ENCODE peak calls at places on chromosomes 1 and 21, in four cellular contexts. Y is K562, T is H1, H is HepG2. W is an unnamed sample.
A peak's percentile ranks its signal among the peaks of the same experiment; 100 is the strongest.

GRCh38 chr21:46295996-46296752 is 10.0 kb downstream of the YBEY start:
- DNase-seq in T (peak; percentile 51), H (peak; percentile 91), Y (peak; percentile 68), W (no peak)

GRCh38 chr1:27618341-27619067 is 14.6 kb upstream of the AHDC1 start:
- DNase-seq in H (no peak), T (no peak), Y (no peak), W (no peak)

GRCh38 chr1:219847215-219847855 is 81.0 kb downstream of the SLC30A10 start:
- DNase-seq in H (peak; percentile 43), Y (peak; percentile 5), T (no peak), W (no peak)

GRCh38 chr1:26405281-26405915 is 5.2 kb upstream of the LIN28A start:
- DNase-seq in T (no peak), H (no peak), Y (no peak), W (no peak)

GRCh38 chr1:39509360-39510009 is 18.0 kb downstream of the BMP8A start:
- DNase-seq in Y (no peak), T (no peak), H (no peak), W (no peak)

GRCh38 chr1:101207891-101208290 is 28.9 kb upstream of the S1PR1 start:
- DNase-seq in H (no peak), T (no peak), Y (no peak), W (no peak)

GRCh38 chr1:51044834-51045233 is 57.2 kb upstream of the C1orf185 start:
- DNase-seq in Y (no peak), T (no peak), H (no peak), W (peak; percentile 19)

GRCh38 chr1:207336559-207337467 is 15.3 kb downstream of the CD55 start:
- DNase-seq in H (peak; percentile 58), Y (no peak), T (no peak), W (no peak)

GRCh38 chr1:20981903-20982695 is 194.6 kb downstream of the EIF4G3 start:
- DNase-seq in Y (no peak), H (peak; percentile 28), T (no peak), W (peak; percentile 48)

GRCh38 chr1:204283711-204284651 is 70.2 kb upstream of the GOLT1A start:
- DNase-seq in H (no peak), T (no peak), Y (no peak), W (no peak)

GRCh38 chr1:244205906-244206305 is 154.8 kb downstream of the ZBTB18 start:
- DNase-seq in T (no peak), H (no peak), Y (no peak), W (no peak)
- TF ChIP-seq JUN in T (no peak), H (no peak), Y (no peak), W (no peak)

GRCh38 chr1:179742717-179743678 is at the start of gene FAM163A:
- DNase-seq in Y (no peak), H (no peak), T (peak; percentile 73), W (no peak)
- TF ChIP-seq EZH2 in Y (no peak), H (no peak), T (peak; percentile 94), W (peak; percentile 73)

DNA sequence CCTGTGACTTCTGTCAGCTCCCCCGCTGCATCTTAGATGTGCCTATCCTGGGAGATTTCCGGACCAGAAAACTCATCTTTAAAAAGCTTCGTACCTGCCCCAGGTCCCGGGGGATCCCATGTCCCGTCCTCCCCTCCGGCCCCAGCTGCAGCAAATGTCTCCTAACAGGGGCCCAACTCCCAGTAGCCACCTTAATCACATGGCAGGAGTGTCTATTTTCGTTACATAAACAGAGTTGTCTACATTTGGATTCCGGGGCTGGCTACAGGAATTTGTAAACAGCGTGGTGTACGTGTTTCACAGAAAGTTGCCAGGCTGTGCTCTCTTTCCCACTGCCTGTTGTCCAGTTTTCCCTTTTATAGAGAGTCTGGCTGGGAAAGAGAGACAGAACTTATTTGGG is 17.9 kb upstream of the KCNE2 start:
- DNase-seq in H (no peak), T (no peak), Y (no peak), W (no peak)
- H2AFZ ChIP-seq in H (no peak overlapping the region), T (no peak overlapping the region), Y (no peak overlapping the region), W (no peak overlapping the region)

GRCh38 chr1:91162613-91163012 is 140.8 kb upstream of the ZNF644 start:
- DNase-seq in Y (no peak), H (no peak), T (no peak), W (no peak)

GRCh38 chr1:91161749-91162148 is 139.9 kb upstream of the ZNF644 start:
- DNase-seq in Y (no peak), H (no peak), T (no peak), W (no peak)

GRCh38 chr1:91166106-91166712 is 144.4 kb upstream of the ZNF644 start:
- DNase-seq in Y (peak; percentile 71), T (no peak), H (peak; percentile 56), W (peak; percentile 53)

GRCh38 chr1:91161166-91161565 is 139.3 kb upstream of the ZNF644 start:
- DNase-seq in T (no peak), Y (no peak), H (no peak), W (no peak)

DNA sequence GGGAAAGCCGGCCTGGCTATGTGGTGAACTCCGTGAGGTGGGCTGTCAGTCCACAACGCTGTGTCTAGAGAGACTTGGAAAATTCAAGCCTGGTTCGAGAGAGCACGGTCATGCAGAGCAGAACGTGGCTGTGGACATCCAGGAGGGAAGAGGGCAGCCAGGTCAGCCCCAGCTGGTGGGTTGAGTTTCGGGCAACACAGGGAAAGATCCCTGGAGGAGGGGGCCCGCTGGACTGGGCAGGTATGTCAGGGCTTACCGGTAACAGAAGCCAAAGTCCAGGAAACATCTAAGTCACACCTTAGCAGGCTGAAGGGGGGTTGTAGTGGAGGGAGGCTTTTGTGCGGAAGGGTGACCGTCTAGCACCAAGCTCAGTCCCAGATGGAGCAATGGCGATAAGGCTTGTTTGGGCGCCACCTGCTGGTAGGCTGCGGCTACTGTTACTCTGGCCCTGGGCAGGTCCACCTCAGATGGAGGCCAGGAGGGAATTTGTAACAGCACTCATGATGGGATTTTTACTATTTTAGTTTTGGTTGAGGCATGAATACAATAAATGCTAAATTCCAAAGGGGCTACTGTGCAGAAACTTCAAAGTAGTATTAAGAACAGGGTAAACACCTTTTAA is 143.3 kb upstream of the ZNF644 start:
- DNase-seq in Y (peak; percentile 91), T (peak; percentile 97), H (peak; percentile 29), W (peak; percentile 52)
- TF ChIP-seq JUN in Y (no peak), T (no peak), H (no peak), W (no peak)

GRCh38 chr1:46492269-46492853 is 2.7 kb downstream of the DMBX1 start:
- DNase-seq in Y (no peak), T (no peak), H (no peak), W (no peak)
- TF ChIP-seq EZH2 in Y (no peak), T (no peak), H (no peak), W (no peak)

GRCh38 chr1:54408701-54409066 is 2.5 kb upstream of the SSBP3 start:
- DNase-seq in H (no peak), Y (no peak), T (no peak), W (no peak)

GRCh38 chr1:54407201-54407956 is 1.2 kb upstream of the SSBP3 start:
- DNase-seq in Y (peak; percentile 81), T (peak; percentile 79), H (peak; percentile 86), W (peak; percentile 92)

GRCh38 chr1:54407957-54408700 is 1.9 kb upstream of the SSBP3 start:
- DNase-seq in Y (peak; percentile 55), T (no peak), H (no peak), W (peak; percentile 77)

GRCh38 chr1:54410359-54410758 is 4.2 kb upstream of the SSBP3 start:
- DNase-seq in Y (no peak), T (no peak), H (no peak), W (no peak)

DNA sequence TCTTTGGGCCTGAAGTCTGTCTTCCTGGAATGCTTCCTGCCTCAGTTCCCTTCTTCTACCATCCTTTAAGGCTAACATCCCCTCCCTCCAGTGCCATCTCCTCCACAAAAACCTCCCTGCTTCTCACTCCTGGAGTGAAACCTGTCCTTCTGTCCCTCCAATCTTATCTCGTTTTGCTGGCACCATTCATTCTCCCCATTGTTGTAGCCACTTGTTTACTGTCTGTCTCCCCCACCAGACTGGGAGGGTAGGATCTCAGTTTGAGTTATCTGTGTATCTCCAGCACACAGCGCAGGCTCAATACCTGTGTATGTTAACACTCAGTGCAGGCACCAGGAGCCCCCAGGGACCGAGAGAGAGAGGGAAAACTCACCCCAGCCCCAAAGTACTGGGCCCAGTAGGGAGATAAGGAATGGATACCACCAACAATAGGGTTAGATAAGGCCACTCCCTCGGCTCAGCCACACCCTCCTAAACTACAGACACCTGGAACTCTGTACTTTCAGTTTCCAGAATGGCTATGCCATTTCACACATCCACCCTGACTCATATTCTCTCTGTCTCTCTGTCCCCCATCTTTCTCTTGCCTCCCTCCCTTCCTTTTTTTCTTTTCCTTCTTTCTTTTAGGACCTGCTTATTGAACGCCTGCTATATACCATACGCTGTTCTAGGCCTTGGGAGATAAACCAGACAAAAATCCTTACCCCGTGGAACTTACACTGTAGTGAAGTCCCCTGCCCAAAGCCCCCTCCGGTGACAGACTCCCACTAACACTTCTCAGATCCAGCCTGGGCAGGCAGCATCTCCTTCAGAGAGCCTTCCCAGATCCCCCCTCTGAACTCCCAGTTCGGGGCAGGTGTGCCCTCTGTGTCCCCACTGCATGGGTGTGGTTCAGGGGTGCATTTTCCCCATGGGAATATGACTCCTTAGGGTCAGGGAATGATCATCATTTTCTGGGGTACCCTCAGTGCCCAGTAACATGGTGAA is 3.3 kb upstream of the SSBP3 start:
- DNase-seq in H (no peak), Y (peak; percentile 75), T (no peak), W (no peak)
- H2AFZ ChIP-seq in H (no peak overlapping the region), Y (peak overlapping the region; percentile 18), T (no peak overlapping the region), W (no peak overlapping the region)